ENCODE peak calls at places on chromosomes 11 and 22, in eight cellular contexts. One of them, this sample, is unnamed. For H3K36me3, the result is how much of the 10 kb centered on the place peaks cover.

GRCh38 chr22:29706493-29706892 is 13.3 kb upstream of the CABP7 start:
- DNase-seq in CD8-positive, alpha-beta memory T cell: no peak
- DNase-seq in left ventricle myocardium inferior: no peak
- DNase-seq in MM.1S: no peak
- DNase-seq in aorta: no peak
- DNase-seq in endothelial cell of umbilical vein: no peak
- DNase-seq in Peyer's patch: no peak
- DNase-seq in CD8-positive, alpha-beta T cell: no peak
- DNase-seq in this sample: no peak

GRCh38 chr11:19160839-19161238 is 40.9 kb downstream of the CSRP3 start:
- DNase-seq in aorta: no peak
- DNase-seq in CD8-positive, alpha-beta memory T cell: no peak
- DNase-seq in left ventricle myocardium inferior: no peak
- DNase-seq in MM.1S: no peak
- DNase-seq in endothelial cell of umbilical vein: peak
- DNase-seq in Peyer's patch: no peak
- DNase-seq in CD8-positive, alpha-beta T cell: no peak
- DNase-seq in this sample: no peak

GRCh38 chr11:92204731-92205130 is 19.9 kb upstream of the FAT3 start:
- DNase-seq in aorta: no peak
- DNase-seq in CD8-positive, alpha-beta T cell: no peak
- DNase-seq in CD8-positive, alpha-beta memory T cell: no peak
- DNase-seq in endothelial cell of umbilical vein: no peak
- DNase-seq in left ventricle myocardium inferior: no peak
- DNase-seq in MM.1S: no peak
- DNase-seq in Peyer's patch: no peak
- DNase-seq in this sample: no peak

GRCh38 chr22:24035296-24035695 is 24.2 kb downstream of the CABIN1 start:
- DNase-seq in CD8-positive, alpha-beta memory T cell: no peak
- DNase-seq in CD8-positive, alpha-beta T cell: no peak
- DNase-seq in Peyer's patch: no peak
- DNase-seq in MM.1S: no peak
- DNase-seq in left ventricle myocardium inferior: no peak
- DNase-seq in aorta: no peak
- DNase-seq in endothelial cell of umbilical vein: no peak
- DNase-seq in this sample: no peak

GRCh38 chr11:124811423-124812125 is 11.4 kb upstream of the MSANTD2 start:
- DNase-seq in MM.1S: no peak
- DNase-seq in left ventricle myocardium inferior: no peak
- DNase-seq in aorta: no peak
- DNase-seq in CD8-positive, alpha-beta T cell: no peak
- DNase-seq in Peyer's patch: no peak
- DNase-seq in endothelial cell of umbilical vein: no peak
- DNase-seq in CD8-positive, alpha-beta memory T cell: no peak
- DNase-seq in this sample: no peak

GRCh38 chr11:59187587-59187986 is 15.7 kb downstream of the DTX4 start:
- DNase-seq in endothelial cell of umbilical vein: no peak
- DNase-seq in MM.1S: no peak
- DNase-seq in Peyer's patch: peak
- DNase-seq in aorta: no peak
- DNase-seq in CD8-positive, alpha-beta T cell: no peak
- DNase-seq in CD8-positive, alpha-beta memory T cell: no peak
- DNase-seq in left ventricle myocardium inferior: peak
- DNase-seq in this sample: no peak

GRCh38 chr22:46050451-46050845 is 73.5 kb upstream of the WNT7B start:
- DNase-seq in MM.1S: no peak
- DNase-seq in CD8-positive, alpha-beta memory T cell: no peak
- DNase-seq in endothelial cell of umbilical vein: no peak
- DNase-seq in aorta: no peak
- DNase-seq in CD8-positive, alpha-beta T cell: no peak
- DNase-seq in Peyer's patch: no peak
- DNase-seq in left ventricle myocardium inferior: no peak
- DNase-seq in this sample: no peak

GRCh38 chr11:82176365-82176764 is 557.3 kb downstream of the FAM181B start:
- DNase-seq in CD8-positive, alpha-beta memory T cell: no peak
- DNase-seq in CD8-positive, alpha-beta T cell: no peak
- DNase-seq in endothelial cell of umbilical vein: no peak
- DNase-seq in Peyer's patch: no peak
- DNase-seq in MM.1S: no peak
- DNase-seq in left ventricle myocardium inferior: no peak
- DNase-seq in aorta: no peak
- DNase-seq in this sample: no peak

GRCh38 chr22:49969751-49970527 is 9.4 kb downstream of the PIM3 start:
- DNase-seq in left ventricle myocardium inferior: peak
- DNase-seq in CD8-positive, alpha-beta T cell: no peak
- DNase-seq in CD8-positive, alpha-beta memory T cell: peak
- DNase-seq in Peyer's patch: peak
- DNase-seq in MM.1S: peak
- DNase-seq in endothelial cell of umbilical vein: no peak
- DNase-seq in aorta: peak
- DNase-seq in this sample: no peak

GRCh38 chr22:32897400-32897799 is 95.9 kb downstream of the TIMP3 start:
- DNase-seq in CD8-positive, alpha-beta memory T cell: no peak
- DNase-seq in Peyer's patch: no peak
- DNase-seq in aorta: no peak
- DNase-seq in endothelial cell of umbilical vein: no peak
- DNase-seq in left ventricle myocardium inferior: no peak
- DNase-seq in CD8-positive, alpha-beta T cell: no peak
- DNase-seq in MM.1S: no peak
- DNase-seq in this sample: no peak

GRCh38 chr11:93476796-93477195 is 66.4 kb downstream of the SMCO4 start:
- DNase-seq in endothelial cell of umbilical vein: no peak
- DNase-seq in CD8-positive, alpha-beta memory T cell: no peak
- DNase-seq in MM.1S: no peak
- DNase-seq in Peyer's patch: no peak
- DNase-seq in CD8-positive, alpha-beta T cell: no peak
- DNase-seq in aorta: no peak
- DNase-seq in left ventricle myocardium inferior: no peak
- DNase-seq in this sample: no peak

GRCh38 chr11:74559110-74559933 is 33.1 kb upstream of the POLD3 start:
- DNase-seq in aorta: no peak
- DNase-seq in MM.1S: no peak
- DNase-seq in left ventricle myocardium inferior: no peak
- DNase-seq in CD8-positive, alpha-beta T cell: no peak
- DNase-seq in endothelial cell of umbilical vein: peak
- DNase-seq in CD8-positive, alpha-beta memory T cell: no peak
- DNase-seq in Peyer's patch: no peak
- DNase-seq in this sample: no peak

GRCh38 chr22:41485033-41485432 is 16.1 kb downstream of the ACO2 start:
- DNase-seq in left ventricle myocardium inferior: no peak
- DNase-seq in CD8-positive, alpha-beta memory T cell: no peak
- DNase-seq in MM.1S: no peak
- DNase-seq in aorta: peak
- DNase-seq in Peyer's patch: peak
- DNase-seq in endothelial cell of umbilical vein: no peak
- DNase-seq in CD8-positive, alpha-beta T cell: no peak
- DNase-seq in this sample: no peak

GRCh38 chr11:18485905-18486528 is 30.4 kb downstream of the LDHAL6A start:
- DNase-seq in endothelial cell of umbilical vein: no peak
- DNase-seq in CD8-positive, alpha-beta T cell: no peak
- DNase-seq in MM.1S: no peak
- DNase-seq in aorta: no peak
- DNase-seq in Peyer's patch: no peak
- DNase-seq in CD8-positive, alpha-beta memory T cell: no peak
- DNase-seq in left ventricle myocardium inferior: no peak
- DNase-seq in this sample: no peak

GRCh38 chr11:59199546-59200420 is 12.9 kb downstream of the MPEG1 start:
- DNase-seq in CD8-positive, alpha-beta memory T cell: no peak
- DNase-seq in MM.1S: peak
- DNase-seq in aorta: no peak
- DNase-seq in left ventricle myocardium inferior: no peak
- DNase-seq in CD8-positive, alpha-beta T cell: no peak
- DNase-seq in Peyer's patch: no peak
- DNase-seq in endothelial cell of umbilical vein: no peak
- DNase-seq in this sample: peak

GRCh38 chr11:56089697-56090096 is 3.4 kb upstream of the OR8I2 start:
- DNase-seq in aorta: no peak
- DNase-seq in CD8-positive, alpha-beta memory T cell: no peak
- DNase-seq in CD8-positive, alpha-beta T cell: no peak
- DNase-seq in endothelial cell of umbilical vein: no peak
- DNase-seq in MM.1S: peak
- DNase-seq in Peyer's patch: no peak
- DNase-seq in left ventricle myocardium inferior: no peak
- DNase-seq in this sample: no peak

GRCh38 chr11:47979378-47980092 is 824 bp upstream of the PTPRJ start:
- DNase-seq in endothelial cell of umbilical vein: peak
- DNase-seq in left ventricle myocardium inferior: no peak
- DNase-seq in Peyer's patch: no peak
- DNase-seq in CD8-positive, alpha-beta T cell: no peak
- DNase-seq in CD8-positive, alpha-beta memory T cell: no peak
- DNase-seq in aorta: no peak
- DNase-seq in MM.1S: no peak
- DNase-seq in this sample: no peak

GRCh38 chr11:63887600-63887999 is 29.4 kb downstream of the RCOR2 start:
- DNase-seq in CD8-positive, alpha-beta memory T cell: no peak
- DNase-seq in CD8-positive, alpha-beta T cell: no peak
- DNase-seq in MM.1S: no peak
- DNase-seq in aorta: no peak
- DNase-seq in endothelial cell of umbilical vein: no peak
- DNase-seq in left ventricle myocardium inferior: no peak
- DNase-seq in Peyer's patch: no peak
- DNase-seq in this sample: no peak

GRCh38 chr11:93686812-93687211 is 25.3 kb downstream of the CEP295 start:
- DNase-seq in left ventricle myocardium inferior: no peak
- DNase-seq in CD8-positive, alpha-beta T cell: no peak
- DNase-seq in CD8-positive, alpha-beta memory T cell: no peak
- DNase-seq in MM.1S: no peak
- DNase-seq in endothelial cell of umbilical vein: no peak
- DNase-seq in Peyer's patch: no peak
- DNase-seq in aorta: no peak
- DNase-seq in this sample: no peak

GRCh38 chr11:117932426-117932825 is 3.2 kb upstream of the TMPRSS13 start:
- DNase-seq in Peyer's patch: peak
- DNase-seq in CD8-positive, alpha-beta T cell: no peak
- DNase-seq in MM.1S: no peak
- DNase-seq in left ventricle myocardium inferior: no peak
- DNase-seq in endothelial cell of umbilical vein: no peak
- DNase-seq in aorta: peak
- DNase-seq in CD8-positive, alpha-beta memory T cell: no peak
- DNase-seq in this sample: peak

GRCh38 chr11:7457211-7457610 is 28.1 kb upstream of the OLFML1 start:
- DNase-seq in aorta: no peak
- DNase-seq in MM.1S: no peak
- DNase-seq in CD8-positive, alpha-beta T cell: no peak
- DNase-seq in endothelial cell of umbilical vein: no peak
- DNase-seq in Peyer's patch: no peak
- DNase-seq in left ventricle myocardium inferior: no peak
- DNase-seq in CD8-positive, alpha-beta memory T cell: no peak
- DNase-seq in this sample: no peak

DNA sequence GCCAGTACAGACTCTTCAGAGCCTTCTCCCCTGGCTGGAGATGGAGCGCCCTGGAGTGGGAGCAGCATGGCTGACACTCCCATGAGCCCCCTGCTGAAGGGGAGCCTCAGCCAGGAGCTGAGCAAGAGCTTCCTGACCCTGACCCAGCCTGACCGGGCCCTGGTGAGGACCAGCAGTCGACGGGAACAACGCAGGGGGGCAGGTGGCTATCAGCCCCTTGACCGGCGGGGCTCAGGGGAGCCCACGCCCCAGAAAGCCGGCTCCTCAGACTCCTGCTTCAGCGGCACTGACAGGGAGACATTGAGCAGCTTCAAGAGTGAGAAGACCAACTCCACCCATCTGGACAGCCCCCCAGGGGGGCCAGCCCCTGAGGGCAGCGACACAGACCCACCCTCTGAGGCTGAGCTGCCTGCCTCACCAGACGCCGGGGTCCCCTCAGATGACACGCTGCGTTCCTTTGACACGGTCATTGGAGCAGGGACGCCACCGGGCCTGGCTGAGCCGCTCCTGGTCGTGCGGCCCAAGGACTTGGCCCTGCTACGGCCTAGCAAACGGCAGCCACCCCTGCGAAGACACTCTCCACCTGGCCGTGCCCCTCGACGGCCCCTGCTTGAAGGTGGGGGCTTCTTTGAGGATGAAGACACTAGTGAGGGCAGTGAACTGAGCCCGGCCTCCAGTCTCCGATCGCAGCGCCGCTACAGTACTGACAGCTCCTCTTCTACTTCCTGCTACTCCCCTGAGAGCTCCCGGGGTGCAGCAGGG is 2.6 kb downstream of the PCNX3 start:
- DNase-seq in left ventricle myocardium inferior: no peak
- DNase-seq in aorta: no peak
- DNase-seq in CD8-positive, alpha-beta memory T cell: no peak
- DNase-seq in MM.1S: no peak
- DNase-seq in CD8-positive, alpha-beta T cell: no peak
- DNase-seq in Peyer's patch: no peak
- DNase-seq in endothelial cell of umbilical vein: no peak
- DNase-seq in this sample: no peak
- H3K36me3 ChIP-seq in left ventricle myocardium inferior: half or more
- H3K36me3 ChIP-seq in aorta: under half
- H3K36me3 ChIP-seq in CD8-positive, alpha-beta memory T cell: under half
- H3K36me3 ChIP-seq in MM.1S: under half
- H3K36me3 ChIP-seq in CD8-positive, alpha-beta T cell: under half
- H3K36me3 ChIP-seq in Peyer's patch: under half
- H3K36me3 ChIP-seq in endothelial cell of umbilical vein: under half
- H3K36me3 ChIP-seq in this sample: under half

DNA sequence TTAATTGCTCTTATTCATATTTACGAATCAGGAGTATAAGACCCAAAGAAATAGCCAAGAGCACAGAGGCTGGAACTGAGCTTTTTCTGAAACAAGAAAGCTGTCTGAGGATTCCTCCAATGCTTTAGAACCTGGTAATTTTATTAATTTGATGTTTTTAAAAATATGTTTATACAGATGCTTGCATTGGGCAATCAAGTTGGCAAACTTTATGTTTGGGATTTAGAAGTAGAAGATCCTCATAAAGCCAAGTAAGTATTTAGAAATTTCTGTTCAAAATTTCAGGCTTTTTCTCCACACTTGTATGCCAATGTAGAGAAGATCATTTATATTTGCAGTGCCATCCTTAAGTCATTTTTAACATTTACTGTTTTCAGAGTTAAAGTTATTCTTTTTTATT is 24.3 kb upstream of the HIKESHI start:
- DNase-seq in CD8-positive, alpha-beta memory T cell: no peak
- DNase-seq in CD8-positive, alpha-beta T cell: no peak
- DNase-seq in MM.1S: no peak
- DNase-seq in aorta: no peak
- DNase-seq in left ventricle myocardium inferior: no peak
- DNase-seq in Peyer's patch: no peak
- DNase-seq in endothelial cell of umbilical vein: no peak
- DNase-seq in this sample: no peak
- H3K36me3 ChIP-seq in CD8-positive, alpha-beta memory T cell: under half
- H3K36me3 ChIP-seq in CD8-positive, alpha-beta T cell: under half
- H3K36me3 ChIP-seq in MM.1S: under half
- H3K36me3 ChIP-seq in aorta: under half
- H3K36me3 ChIP-seq in left ventricle myocardium inferior: under half
- H3K36me3 ChIP-seq in Peyer's patch: under half
- H3K36me3 ChIP-seq in endothelial cell of umbilical vein: under half
- H3K36me3 ChIP-seq in this sample: under half

GRCh38 chr11:71962428-71963038 is 33.7 kb downstream of the RNF121 start:
- DNase-seq in Peyer's patch: no peak
- DNase-seq in aorta: no peak
- DNase-seq in CD8-positive, alpha-beta T cell: no peak
- DNase-seq in CD8-positive, alpha-beta memory T cell: no peak
- DNase-seq in left ventricle myocardium inferior: no peak
- DNase-seq in MM.1S: peak
- DNase-seq in endothelial cell of umbilical vein: peak
- DNase-seq in this sample: no peak
- H3K36me3 ChIP-seq in Peyer's patch: under half
- H3K36me3 ChIP-seq in aorta: under half
- H3K36me3 ChIP-seq in CD8-positive, alpha-beta T cell: under half
- H3K36me3 ChIP-seq in CD8-positive, alpha-beta memory T cell: under half
- H3K36me3 ChIP-seq in left ventricle myocardium inferior: under half
- H3K36me3 ChIP-seq in MM.1S: under half
- H3K36me3 ChIP-seq in endothelial cell of umbilical vein: under half
- H3K36me3 ChIP-seq in this sample: under half

GRCh38 chr11:131865860-131866259 is 495.4 kb downstream of the NTM start:
- DNase-seq in aorta: no peak
- DNase-seq in left ventricle myocardium inferior: no peak
- DNase-seq in CD8-positive, alpha-beta T cell: no peak
- DNase-seq in endothelial cell of umbilical vein: no peak
- DNase-seq in MM.1S: no peak
- DNase-seq in Peyer's patch: no peak
- DNase-seq in CD8-positive, alpha-beta memory T cell: no peak
- DNase-seq in this sample: no peak
- H3K36me3 ChIP-seq in aorta: under half
- H3K36me3 ChIP-seq in left ventricle myocardium inferior: under half
- H3K36me3 ChIP-seq in CD8-positive, alpha-beta T cell: under half
- H3K36me3 ChIP-seq in endothelial cell of umbilical vein: under half
- H3K36me3 ChIP-seq in MM.1S: under half
- H3K36me3 ChIP-seq in Peyer's patch: under half
- H3K36me3 ChIP-seq in CD8-positive, alpha-beta memory T cell: under half
- H3K36me3 ChIP-seq in this sample: under half

This sample was measured in CD4-positive, alpha-beta memory T cell.